ENCODE peak calls at places on chromosomes 6 and 20, in seven cellular contexts. A is IMR-90; C is lower lobe of right lung; Z is iris pigment epithelial cell; L is pons; B is CD8-positive, alpha-beta T cell; T is activated CD4-positive, alpha-beta T cell treated with anti-CD3 and anti-CD28 coated beads, Interleukin-2, amount 50 U/mL, for 1 hour. N is an unnamed sample.

GRCh38 chr6:164133095-164133494 is 718.6 kb downstream of the QKI start:
- DNase-seq in A (no peak), C (no peak), Z (peak), L (no peak), B (no peak), T (no peak), N (no peak)

GRCh38 chr6:45923831-45924391 is 91.7 kb downstream of the CLIC5 start:
- DNase-seq in A (peak), C (no peak), Z (peak), L (no peak), B (no peak), T (no peak), N (no peak)

GRCh38 chr6:106134087-106134770 is 48.1 kb downstream of the PRDM1 start:
- DNase-seq in A (no peak), C (no peak), Z (no peak), L (no peak), B (no peak), T (no peak), N (no peak)

GRCh38 chr6:23180504-23181293 is 611.3 kb downstream of the HDGFL1 start:
- DNase-seq in A (peak), C (peak), Z (peak), L (peak), B (no peak), T (no peak), N (no peak)

GRCh38 chr20:36260316-36260715 is 24.0 kb downstream of the AAR2 start:
- DNase-seq in A (no peak), C (no peak), Z (no peak), L (no peak), B (no peak), T (no peak), N (no peak)

GRCh38 chr6:30703011-30703410 is 12.2 kb upstream of the NRM start:
- DNase-seq in A (no peak), C (peak), Z (no peak), L (no peak), B (no peak), T (no peak), N (no peak)

GRCh38 chr6:112289039-112289566 is 34.7 kb upstream of the LAMA4 start:
- DNase-seq in A (peak), C (peak), Z (peak), L (peak), B (no peak), T (no peak), N (no peak)

GRCh38 chr6:107801195-107801594 is 22.9 kb downstream of the SCML4 start:
- DNase-seq in A (no peak), C (no peak), Z (no peak), L (no peak), B (no peak), T (no peak), N (no peak)

GRCh38 chr6:45966340-45966739 is 49.3 kb downstream of the CLIC5 start:
- DNase-seq in A (no peak), C (no peak), Z (no peak), L (no peak), B (no peak), T (no peak), N (no peak)

GRCh38 chr6:40722553-40723258 is 135.5 kb upstream of the LRFN2 start:
- DNase-seq in A (peak), C (no peak), Z (peak), L (no peak), B (no peak), T (no peak), N (no peak)

GRCh38 chr20:43767686-43768474 is 41.1 kb upstream of the GTSF1L start:
- DNase-seq in A (peak), C (no peak), Z (peak), L (peak), B (no peak), T (no peak), N (no peak)

GRCh38 chr6:105058316-105058715 is 101.4 kb downstream of the LIN28B start:
- DNase-seq in A (no peak), C (no peak), Z (no peak), L (no peak), B (no peak), T (no peak), N (no peak)

GRCh38 chr6:125258651-125259353 is 43.0 kb downstream of the HDDC2 start:
- DNase-seq in A (peak), C (no peak), Z (peak), L (peak), B (no peak), T (no peak), N (no peak)

GRCh38 chr6:20126102-20126752 is 86.0 kb downstream of the MBOAT1 start:
- DNase-seq in A (no peak), C (no peak), Z (no peak), L (peak), B (no peak), T (no peak), N (no peak)

GRCh38 chr6:122609881-122610689 is at the start of gene PKIB:
- DNase-seq in A (peak), C (peak), Z (peak), L (peak), B (peak), T (peak), N (peak)

GRCh38 chr6:124881898-124882579 is 80.2 kb upstream of the RNF217 start:
- DNase-seq in A (peak), C (no peak), Z (peak), L (no peak), B (no peak), T (no peak), N (no peak)

GRCh38 chr6:161921602-161922400 is 647.9 kb upstream of the AGPAT4 start:
- DNase-seq in A (no peak), C (no peak), Z (no peak), L (peak), B (no peak), T (no peak), N (no peak)

GRCh38 chr20:38242848-38243449 is 17.6 kb downstream of the KIAA1755 start:
- DNase-seq in A (no peak), C (no peak), Z (no peak), L (no peak), B (no peak), T (no peak), N (no peak)

GRCh38 chr6:111841822-111842221 is 31.4 kb downstream of the FYN start:
- DNase-seq in A (peak), C (no peak), Z (peak), L (no peak), B (peak), T (no peak), N (peak)

GRCh38 chr6:1477432-1478090 is 88.2 kb downstream of the FOXF2 start:
- DNase-seq in A (peak), C (no peak), Z (peak), L (no peak), B (no peak), T (no peak), N (no peak)

GRCh38 chr6:7914991-7915789 is 4.6 kb upstream of the TXNDC5 start:
- DNase-seq in A (peak), C (no peak), Z (peak), L (no peak), B (no peak), T (no peak), N (no peak)

GRCh38 chr6:148723484-148723883 is 23.3 kb upstream of the UST start:
- DNase-seq in A (peak), C (no peak), Z (peak), L (no peak), B (no peak), T (no peak), N (no peak)

GRCh38 chr20:36666181-36666740 is 20.3 kb upstream of the SLA2 start:
- DNase-seq in A (peak), C (no peak), Z (peak), L (peak), B (no peak), T (no peak), N (no peak)

GRCh38 chr6:25830461-25830860 is 1.4 kb downstream of the SLC17A1 start:
- DNase-seq in A (no peak), C (no peak), Z (no peak), L (no peak), B (no peak), T (no peak), N (no peak)

GRCh38 chr6:132551214-132551613 is 1.3 kb upstream of the TAAR8 start:
- DNase-seq in A (no peak), C (no peak), Z (no peak), L (no peak), B (no peak), T (no peak), N (no peak)

GRCh38 chr6:157983439-157984119 is 1.9 kb downstream of the SYNJ2 start:
- DNase-seq in A (peak), C (no peak), Z (no peak), L (no peak), B (no peak), T (no peak), N (no peak)

GRCh38 chr20:54909702-54910101 is 434.3 kb downstream of the DOK5 start:
- DNase-seq in A (no peak), C (no peak), Z (no peak), L (no peak), B (no peak), T (no peak), N (no peak)

GRCh38 chr6:6916598-6916997 is 191.2 kb upstream of the RREB1 start:
- DNase-seq in A (no peak), C (no peak), Z (peak), L (no peak), B (no peak), T (no peak), N (no peak)

GRCh38 chr6:41373367-41373918 is 38.0 kb downstream of the NCR2 start:
- DNase-seq in A (no peak), C (no peak), Z (no peak), L (no peak), B (no peak), T (no peak), N (no peak)

GRCh38 chr6:163741743-163742363 is 327.3 kb downstream of the QKI start:
- DNase-seq in A (no peak), C (no peak), Z (no peak), L (no peak), B (no peak), T (no peak), N (no peak)

GRCh38 chr6:149037026-149037734 is 280.3 kb upstream of the TAB2 start:
- DNase-seq in A (peak), C (no peak), Z (peak), L (no peak), B (no peak), T (no peak), N (no peak)

GRCh38 chr6:149395185-149395584 is 4.9 kb upstream of the SUMO4 start:
- DNase-seq in A (no peak), C (no peak), Z (no peak), L (no peak), B (no peak), T (no peak), N (no peak)

GRCh38 chr20:31516651-31517050 is 2.4 kb downstream of the HM13 start:
- DNase-seq in A (no peak), C (no peak), Z (no peak), L (no peak), B (no peak), T (no peak), N (no peak)

GRCh38 chr6:38944655-38945279 is 103.8 kb upstream of the GLP1R start:
- DNase-seq in A (no peak), C (no peak), Z (no peak), L (no peak), B (no peak), T (no peak), N (no peak)

GRCh38 chr20:62685781-62686555 is 22.7 kb upstream of the NTSR1 start:
- DNase-seq in A (no peak), C (peak), Z (no peak), L (peak), B (peak), T (peak), N (no peak)

GRCh38 chr20:47319517-47320252 is 36.8 kb downstream of the ZMYND8 start:
- DNase-seq in A (peak), C (peak), Z (peak), L (peak), B (no peak), T (no peak), N (no peak)

GRCh38 chr6:139711714-139712585 is 337.5 kb upstream of the CITED2 start:
- DNase-seq in A (peak), C (no peak), Z (peak), L (no peak), B (no peak), T (no peak), N (no peak)